ENCODE peak calls at places on chromosomes 6 and 20, in seven cellular contexts. One of them, this sample, is unnamed.

GRCh38 chr20:49245921-49246740 is 26.9 kb downstream of the DDX27 start:
- DNase-seq in stomach: no peak
- DNase-seq in cardiac muscle cell: peak
- DNase-seq in endodermal cell: peak
- DNase-seq in fibroblast of pulmonary artery: peak
- DNase-seq in AG10803: peak
- DNase-seq in AG09309: no peak
- DNase-seq in this sample: peak

GRCh38 chr6:52157301-52157930 is 28.8 kb upstream of the IL17A start:
- DNase-seq in stomach: no peak
- DNase-seq in cardiac muscle cell: peak
- DNase-seq in endodermal cell: no peak
- DNase-seq in fibroblast of pulmonary artery: no peak
- DNase-seq in AG10803: peak
- DNase-seq in AG09309: no peak
- DNase-seq in this sample: no peak

GRCh38 chr20:24678351-24679106 is 209.1 kb downstream of the SYNDIG1 start:
- DNase-seq in stomach: no peak
- DNase-seq in cardiac muscle cell: no peak
- DNase-seq in endodermal cell: no peak
- DNase-seq in fibroblast of pulmonary artery: no peak
- DNase-seq in AG10803: no peak
- DNase-seq in AG09309: no peak
- DNase-seq in this sample: no peak

GRCh38 chr6:1286972-1287600 is 24.8 kb upstream of the FOXQ1 start:
- DNase-seq in stomach: peak
- DNase-seq in cardiac muscle cell: peak
- DNase-seq in endodermal cell: no peak
- DNase-seq in fibroblast of pulmonary artery: peak
- DNase-seq in AG10803: peak
- DNase-seq in AG09309: peak
- DNase-seq in this sample: peak

GRCh38 chr6:170287371-170287876 is 3.5 kb downstream of the DLL1 start:
- DNase-seq in stomach: peak
- DNase-seq in cardiac muscle cell: no peak
- DNase-seq in endodermal cell: peak
- DNase-seq in fibroblast of pulmonary artery: no peak
- DNase-seq in AG10803: no peak
- DNase-seq in AG09309: no peak
- DNase-seq in this sample: peak

GRCh38 chr20:54320148-54320607 is 112.3 kb downstream of the PFDN4 start:
- DNase-seq in stomach: no peak
- DNase-seq in cardiac muscle cell: peak
- DNase-seq in endodermal cell: peak
- DNase-seq in fibroblast of pulmonary artery: peak
- DNase-seq in AG10803: no peak
- DNase-seq in AG09309: no peak
- DNase-seq in this sample: peak

GRCh38 chr20:61866165-61866564 is 199.5 kb downstream of the TAF4 start:
- DNase-seq in stomach: no peak
- DNase-seq in cardiac muscle cell: no peak
- DNase-seq in endodermal cell: no peak
- DNase-seq in fibroblast of pulmonary artery: no peak
- DNase-seq in AG10803: no peak
- DNase-seq in AG09309: no peak
- DNase-seq in this sample: no peak

GRCh38 chr6:33960345-33961313 is 156.8 kb upstream of the MLN start:
- DNase-seq in stomach: no peak
- DNase-seq in cardiac muscle cell: no peak
- DNase-seq in endodermal cell: peak
- DNase-seq in fibroblast of pulmonary artery: no peak
- DNase-seq in AG10803: no peak
- DNase-seq in AG09309: no peak
- DNase-seq in this sample: no peak

GRCh38 chr6:123655520-123656306 is 19.0 kb upstream of the TRDN start:
- DNase-seq in stomach: no peak
- DNase-seq in cardiac muscle cell: no peak
- DNase-seq in endodermal cell: no peak
- DNase-seq in fibroblast of pulmonary artery: no peak
- DNase-seq in AG10803: peak
- DNase-seq in AG09309: no peak
- DNase-seq in this sample: no peak

GRCh38 chr20:19757973-19758887 is at the start of gene RIN2:
- DNase-seq in stomach: peak
- DNase-seq in cardiac muscle cell: peak
- DNase-seq in endodermal cell: peak
- DNase-seq in fibroblast of pulmonary artery: peak
- DNase-seq in AG10803: peak
- DNase-seq in AG09309: no peak
- DNase-seq in this sample: peak

GRCh38 chr20:5528719-5529256 is 212.0 kb upstream of the PROKR2 start:
- DNase-seq in stomach: peak
- DNase-seq in cardiac muscle cell: peak
- DNase-seq in endodermal cell: peak
- DNase-seq in fibroblast of pulmonary artery: peak
- DNase-seq in AG10803: peak
- DNase-seq in AG09309: peak
- DNase-seq in this sample: peak

GRCh38 chr6:129801909-129802308 is 59.2 kb downstream of the TMEM244 start:
- DNase-seq in stomach: no peak
- DNase-seq in cardiac muscle cell: no peak
- DNase-seq in endodermal cell: peak
- DNase-seq in fibroblast of pulmonary artery: no peak
- DNase-seq in AG10803: no peak
- DNase-seq in AG09309: no peak
- DNase-seq in this sample: peak

GRCh38 chr6:150528648-150529285 is 70.9 kb upstream of the PLEKHG1 start:
- DNase-seq in stomach: no peak
- DNase-seq in cardiac muscle cell: peak
- DNase-seq in endodermal cell: peak
- DNase-seq in fibroblast of pulmonary artery: peak
- DNase-seq in AG10803: peak
- DNase-seq in AG09309: no peak
- DNase-seq in this sample: peak

GRCh38 chr6:30071081-30071818 is 4.3 kb downstream of the PPP1R11 start:
- DNase-seq in stomach: no peak
- DNase-seq in cardiac muscle cell: peak
- DNase-seq in endodermal cell: peak
- DNase-seq in fibroblast of pulmonary artery: peak
- DNase-seq in AG10803: peak
- DNase-seq in AG09309: no peak
- DNase-seq in this sample: peak

GRCh38 chr6:89989742-89990141 is 95.5 kb downstream of the GJA10 start:
- DNase-seq in stomach: no peak
- DNase-seq in cardiac muscle cell: peak
- DNase-seq in endodermal cell: no peak
- DNase-seq in fibroblast of pulmonary artery: peak
- DNase-seq in AG10803: peak
- DNase-seq in AG09309: peak
- DNase-seq in this sample: peak

GRCh38 chr6:110284877-110285276 is 73.3 kb downstream of the METTL24 start:
- DNase-seq in stomach: no peak
- DNase-seq in cardiac muscle cell: no peak
- DNase-seq in endodermal cell: no peak
- DNase-seq in fibroblast of pulmonary artery: no peak
- DNase-seq in AG10803: peak
- DNase-seq in AG09309: no peak
- DNase-seq in this sample: no peak

GRCh38 chr6:42726485-42727083 is 4.2 kb upstream of the PRPH2 start:
- DNase-seq in stomach: peak
- DNase-seq in cardiac muscle cell: peak
- DNase-seq in endodermal cell: peak
- DNase-seq in fibroblast of pulmonary artery: peak
- DNase-seq in AG10803: peak
- DNase-seq in AG09309: peak
- DNase-seq in this sample: peak

GRCh38 chr6:42727627-42728026 is 5.2 kb upstream of the PRPH2 start:
- DNase-seq in stomach: no peak
- DNase-seq in cardiac muscle cell: peak
- DNase-seq in endodermal cell: no peak
- DNase-seq in fibroblast of pulmonary artery: no peak
- DNase-seq in AG10803: no peak
- DNase-seq in AG09309: no peak
- DNase-seq in this sample: no peak

GRCh38 chr6:42726026-42726425 is 3.6 kb upstream of the PRPH2 start:
- DNase-seq in stomach: no peak
- DNase-seq in cardiac muscle cell: no peak
- DNase-seq in endodermal cell: no peak
- DNase-seq in fibroblast of pulmonary artery: no peak
- DNase-seq in AG10803: no peak
- DNase-seq in AG09309: no peak
- DNase-seq in this sample: no peak

GRCh38 chr6:42724825-42725224 is 2.4 kb upstream of the PRPH2 start:
- DNase-seq in stomach: no peak
- DNase-seq in cardiac muscle cell: no peak
- DNase-seq in endodermal cell: no peak
- DNase-seq in fibroblast of pulmonary artery: no peak
- DNase-seq in AG10803: no peak
- DNase-seq in AG09309: no peak
- DNase-seq in this sample: no peak

DNA sequence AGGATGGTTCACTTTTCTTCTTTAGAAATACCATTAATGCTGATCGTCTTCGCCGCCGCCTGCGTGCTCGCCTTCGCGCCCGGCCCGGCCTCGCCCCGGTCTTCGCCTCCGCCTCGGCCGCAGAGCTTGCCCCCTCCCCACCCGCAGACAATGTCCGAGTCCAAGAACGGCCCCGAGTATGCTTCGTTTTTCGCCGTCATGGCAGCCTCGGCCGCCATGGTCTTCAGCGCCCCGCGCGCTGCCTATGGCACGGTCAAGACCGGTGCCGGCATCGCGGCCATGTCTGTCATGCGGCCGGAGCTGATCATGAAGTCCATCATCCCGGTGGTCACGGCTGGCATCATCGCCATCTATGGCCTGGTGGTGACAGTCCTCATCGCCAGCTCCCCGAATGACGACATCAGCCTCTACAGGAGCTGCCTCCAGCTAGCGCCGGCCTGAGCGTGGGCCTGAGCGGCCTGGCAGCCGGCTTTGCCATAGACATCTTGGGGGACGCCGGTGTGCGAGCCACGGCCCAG is 4.7 kb upstream of the PRPH2 start:
- DNase-seq in stomach: peak
- DNase-seq in cardiac muscle cell: peak
- DNase-seq in endodermal cell: no peak
- DNase-seq in fibroblast of pulmonary artery: no peak
- DNase-seq in AG10803: no peak
- DNase-seq in AG09309: no peak
- DNase-seq in this sample: peak
- H3K4me3 ChIP-seq in stomach: peak
- H3K4me3 ChIP-seq in cardiac muscle cell: no peak
- H3K4me3 ChIP-seq in endodermal cell: no peak
- H3K4me3 ChIP-seq in fibroblast of pulmonary artery: peak
- H3K4me3 ChIP-seq in AG10803: peak
- H3K4me3 ChIP-seq in AG09309: no peak
- H3K4me3 ChIP-seq in this sample: no peak

DNA sequence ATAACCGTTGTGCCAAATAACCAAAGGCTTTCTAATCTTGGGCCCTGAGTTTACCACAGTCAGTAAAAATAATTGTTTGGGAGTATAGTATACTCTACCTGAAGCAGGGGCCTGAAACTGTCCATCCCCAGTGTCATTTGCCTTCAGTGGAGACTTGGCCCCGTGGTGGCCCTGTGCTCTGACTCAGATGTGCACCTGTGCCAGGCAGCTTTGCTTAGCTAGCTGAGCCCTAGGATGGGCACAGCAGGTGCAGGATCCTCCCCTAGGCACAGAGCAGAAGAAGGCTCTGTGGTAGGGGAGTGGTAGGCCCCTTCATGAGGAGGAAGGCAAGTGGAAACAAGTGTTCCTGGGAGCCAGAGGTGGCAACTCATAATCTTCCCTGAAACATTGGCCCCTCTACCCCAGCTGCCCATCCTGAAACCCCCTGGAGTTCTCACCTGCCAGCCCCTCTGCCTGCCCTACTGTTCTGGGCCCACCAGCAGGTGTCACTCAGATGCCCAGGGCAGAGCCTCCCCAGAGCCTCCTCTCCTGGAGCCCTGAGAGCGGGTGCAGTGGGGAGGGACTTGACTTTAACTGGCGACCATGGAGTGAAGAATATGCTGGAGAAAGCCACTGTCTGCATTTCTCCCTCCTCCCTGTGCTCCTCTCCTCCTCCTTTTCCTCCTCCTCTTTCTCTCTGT is 3.0 kb downstream of the CPNE5 start:
- DNase-seq in stomach: no peak
- DNase-seq in cardiac muscle cell: no peak
- DNase-seq in endodermal cell: no peak
- DNase-seq in fibroblast of pulmonary artery: no peak
- DNase-seq in AG10803: no peak
- DNase-seq in AG09309: no peak
- DNase-seq in this sample: no peak
- TF ChIP-seq CTCF in stomach: no peak
- TF ChIP-seq CTCF in cardiac muscle cell: no peak
- TF ChIP-seq CTCF in endodermal cell: no peak
- TF ChIP-seq CTCF in fibroblast of pulmonary artery: no peak
- TF ChIP-seq CTCF in AG10803: no peak
- TF ChIP-seq CTCF in AG09309: no peak
- TF ChIP-seq CTCF in this sample: no peak

GRCh38 chr6:82680192-82680591 is 316.6 kb downstream of the TPBG start:
- DNase-seq in stomach: no peak
- DNase-seq in cardiac muscle cell: no peak
- DNase-seq in endodermal cell: no peak
- DNase-seq in fibroblast of pulmonary artery: no peak
- DNase-seq in AG10803: no peak
- DNase-seq in AG09309: no peak
- DNase-seq in this sample: no peak

GRCh38 chr6:82679232-82679631 is 315.6 kb downstream of the TPBG start:
- DNase-seq in stomach: no peak
- DNase-seq in cardiac muscle cell: no peak
- DNase-seq in endodermal cell: no peak
- DNase-seq in fibroblast of pulmonary artery: no peak
- DNase-seq in AG10803: no peak
- DNase-seq in AG09309: no peak
- DNase-seq in this sample: no peak

GRCh38 chr6:82686719-82687118 is 323.1 kb downstream of the TPBG start:
- DNase-seq in stomach: no peak
- DNase-seq in cardiac muscle cell: no peak
- DNase-seq in endodermal cell: no peak
- DNase-seq in fibroblast of pulmonary artery: no peak
- DNase-seq in AG10803: no peak
- DNase-seq in AG09309: no peak
- DNase-seq in this sample: no peak

GRCh38 chr6:82681119-82681714 is 317.6 kb downstream of the TPBG start:
- DNase-seq in stomach: no peak
- DNase-seq in cardiac muscle cell: no peak
- DNase-seq in endodermal cell: no peak
- DNase-seq in fibroblast of pulmonary artery: no peak
- DNase-seq in AG10803: no peak
- DNase-seq in AG09309: peak
- DNase-seq in this sample: no peak
- H3K4me3 ChIP-seq in stomach: no peak
- H3K4me3 ChIP-seq in cardiac muscle cell: no peak
- H3K4me3 ChIP-seq in endodermal cell: no peak
- H3K4me3 ChIP-seq in fibroblast of pulmonary artery: no peak
- H3K4me3 ChIP-seq in AG10803: no peak
- H3K4me3 ChIP-seq in AG09309: no peak
- H3K4me3 ChIP-seq in this sample: no peak

DNA sequence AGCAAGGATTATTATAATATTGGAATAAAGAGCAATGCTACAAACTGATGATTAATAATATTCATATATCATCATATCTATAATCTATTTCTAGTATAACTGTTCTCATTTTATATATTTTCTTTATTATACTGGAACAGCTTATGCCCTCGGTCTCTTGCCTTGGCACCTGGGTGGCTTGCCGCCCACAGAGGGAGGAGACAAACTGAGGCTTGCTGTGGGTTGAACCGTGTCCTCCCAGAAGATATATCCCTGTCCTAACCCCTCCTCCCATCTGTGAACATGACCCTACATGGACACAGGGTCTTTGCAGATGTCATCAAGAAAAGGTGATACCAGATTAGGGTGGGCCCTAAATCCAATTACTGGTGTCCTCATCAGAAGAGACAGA is 4.7 kb downstream of the RNASET2 start:
- DNase-seq in stomach: no peak
- DNase-seq in cardiac muscle cell: no peak
- DNase-seq in endodermal cell: peak
- DNase-seq in fibroblast of pulmonary artery: no peak
- DNase-seq in AG10803: no peak
- DNase-seq in AG09309: no peak
- DNase-seq in this sample: no peak
- TF ChIP-seq CTCF in stomach: no peak
- TF ChIP-seq CTCF in cardiac muscle cell: peak
- TF ChIP-seq CTCF in endodermal cell: no peak
- TF ChIP-seq CTCF in fibroblast of pulmonary artery: no peak
- TF ChIP-seq CTCF in AG10803: no peak
- TF ChIP-seq CTCF in AG09309: no peak
- TF ChIP-seq CTCF in this sample: no peak

This sample was measured in cardiac fibroblast.